ENCODE peak calls at places on chromosomes 13 and 19, in seven cellular contexts. P is BE2C, V is bronchial epithelial cell, B is endodermal cell, O is breast epithelium, D is transverse colon, Y is GM10248. H is an unnamed sample.

GRCh38 chr13:40230833-40231266 is 435.6 kb downstream of the FOXO1 start:
- DNase-seq in P (no peak), V (no peak), B (no peak), O (no peak), D (no peak), Y (no peak), H (peak; percentile 78)

GRCh38 chr13:98370806-98371553 is 193.9 kb upstream of the RNF113B start:
- DNase-seq in P (no peak), V (no peak), B (no peak), O (no peak), D (peak; percentile 31), Y (no peak), H (peak; percentile 69)

GRCh38 chr13:25887962-25888655 is 163.7 kb downstream of the SHISA2 start:
- DNase-seq in P (no peak), V (no peak), B (no peak), O (no peak), D (no peak), Y (no peak), H (no peak)

GRCh38 chr13:22252281-22252830 is 581.5 kb downstream of the FGF9 start:
- DNase-seq in P (no peak), V (no peak), B (no peak), O (no peak), D (no peak), Y (no peak), H (no peak)

GRCh38 chr19:2259331-2259730 is 3.1 kb upstream of the JSRP1 start:
- DNase-seq in P (no peak), V (peak; percentile 64), B (no peak), O (no peak), D (no peak), Y (no peak), H (peak; percentile 48)

GRCh38 chr19:50341091-50341564 is 12.0 kb upstream of the KCNC3 start:
- DNase-seq in P (no peak), V (no peak), B (no peak), O (no peak), D (no peak), Y (peak; percentile 58), H (no peak)

GRCh38 chr19:18418034-18418724 is 1.0 kb upstream of the SSBP4 start:
- DNase-seq in P (no peak), V (no peak), B (peak; percentile 67), O (no peak), D (no peak), Y (no peak), H (no peak)

GRCh38 chr19:53595510-53595867 is 36.3 kb upstream of the DPRX start:
- DNase-seq in P (no peak), V (no peak), B (peak; percentile 86), O (no peak), D (no peak), Y (no peak), H (no peak)

GRCh38 chr13:113730831-113731191 is 28.2 kb upstream of the TMEM255B start:
- DNase-seq in P (peak; percentile 4), V (no peak), B (no peak), O (no peak), D (no peak), Y (no peak), H (no peak)

GRCh38 chr13:95948646-95949045 is 104.6 kb downstream of the UGGT2 start:
- DNase-seq in P (peak; percentile 63), V (peak; percentile 47), B (no peak), O (no peak), D (no peak), Y (no peak), H (peak; percentile 73)

GRCh38 chr19:11745871-11746270 is 7.1 kb upstream of the ZNF823 start:
- DNase-seq in P (no peak), V (no peak), B (no peak), O (no peak), D (no peak), Y (no peak), H (no peak)
- TF ChIP-seq CTCF in P (no peak), V (no peak), B (no peak), O (no peak), D (no peak), Y (no peak), H (no peak)

GRCh38 chr19:56829586-56829985 is 10.9 kb downstream of the PEG3 start:
- DNase-seq in P (no peak), V (no peak), B (no peak), O (no peak), D (no peak), Y (no peak), H (no peak)
- TF ChIP-seq CTCF in P (no peak), V (no peak), B (no peak), O (no peak), D (no peak), Y (no peak), H (no peak)

GRCh38 chr13:109979186-109979585 is 192.8 kb upstream of the IRS2 start:
- DNase-seq in P (no peak), V (peak; percentile 84), B (peak; percentile 47), O (no peak), D (no peak), Y (no peak), H (no peak)
- TF ChIP-seq CTCF in P (no peak), V (no peak), B (no peak), O (no peak), D (no peak), Y (no peak), H (no peak)

DNA sequence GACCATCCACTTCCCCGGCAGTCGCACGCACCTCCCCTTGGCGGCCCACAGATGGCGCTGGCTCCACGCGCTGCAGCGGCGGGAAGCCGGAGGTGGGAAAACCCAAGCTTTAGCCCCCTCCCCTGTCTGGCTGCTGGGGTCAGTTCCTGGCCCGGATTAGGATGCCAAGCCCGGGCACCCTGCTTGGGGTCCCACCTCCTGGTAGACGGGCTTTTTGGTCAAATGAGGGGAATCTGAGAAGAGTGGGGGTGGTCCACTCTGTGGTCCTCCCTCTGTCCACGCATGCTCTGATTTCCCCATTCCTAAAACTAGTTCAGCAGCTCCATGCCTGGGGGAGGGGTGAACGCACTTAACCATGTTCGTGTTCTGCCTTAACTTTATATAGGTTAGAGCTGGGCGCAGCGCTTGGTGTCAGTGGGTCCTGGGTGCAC is 8.1 kb upstream of the ADGRE2 start:
- DNase-seq in P (peak; percentile 20), V (no peak), B (peak; percentile 87), O (no peak), D (no peak), Y (peak; percentile 62), H (no peak)
- TF ChIP-seq CTCF in P (peak; percentile 56), V (peak; percentile 46), B (peak; percentile 85), O (peak; percentile 80), D (peak; percentile 49), Y (peak; percentile 82), H (peak; percentile 53)

GRCh38 chr19:12790628-12791344 is 500 bp upstream of the JUNB start:
- DNase-seq in P (no peak), V (no peak), B (no peak), O (no peak), D (no peak), Y (no peak), H (no peak)

GRCh38 chr19:12792048-12792852 is 964 bp downstream of the JUNB start:
- DNase-seq in P (peak; percentile 83), V (no peak), B (peak; percentile 91), O (peak; percentile 79), D (peak; percentile 79), Y (no peak), H (peak; percentile 54)

GRCh38 chr19:12789904-12790619 is 1.2 kb upstream of the JUNB start:
- DNase-seq in P (peak; percentile 98), V (peak; percentile 90), B (peak; percentile 98), O (peak; percentile 95), D (peak; percentile 97), Y (peak; percentile 94), H (peak; percentile 90)

GRCh38 chr19:12792853-12793289 is 1.6 kb downstream of the JUNB start:
- DNase-seq in P (no peak), V (no peak), B (no peak), O (no peak), D (peak; percentile 57), Y (no peak), H (no peak)

GRCh38 chr19:12791345-12792047 is at the start of gene JUNB:
- DNase-seq in P (peak; percentile 98), V (peak; percentile 88), B (peak; percentile 94), O (peak; percentile 99), D (peak; percentile 99), Y (peak; percentile 90), H (peak; percentile 95)
- TF ChIP-seq CTCF in P (no peak), V (no peak), B (peak; percentile 52), O (no peak), D (no peak), Y (peak; percentile 11), H (no peak)

GRCh38 chr19:51926784-51927741 is at the start of gene ZNF613:
- DNase-seq in P (peak; percentile 76), V (peak; percentile 86), B (peak; percentile 95), O (peak; percentile 76), D (peak; percentile 91), Y (peak; percentile 90), H (peak; percentile 92)
- TF ChIP-seq CTCF in P (peak; percentile 48), V (peak; percentile 46), B (peak; percentile 68), O (peak; percentile 32), D (peak; percentile 17), Y (no peak), H (peak; percentile 12)

H was measured in fibroblast of mammary gland.